ENCODE peak calls at places on chromosome 13, in four cellular contexts. Q is body of pancreas; V is CD8-positive, alpha-beta T cell; S is GM20000. O is an unnamed sample.

GRCh38 chr13:66887088-66887487 is 343.0 kb downstream of the PCDH9 start:
- DNase-seq in V (no peak), Q (no peak), S (no peak), O (no peak)

GRCh38 chr13:82747331-82747730 is 1134.9 kb downstream of the SLITRK1 start:
- DNase-seq in V (no peak), S (no peak), Q (no peak), O (no peak)

GRCh38 chr13:60329221-60329983 is 67.6 kb upstream of the TDRD3 start:
- DNase-seq in V (no peak), Q (peak; percentile 60), S (peak; percentile 51), O (no peak)

GRCh38 chr13:90757127-90757680 is 590.3 kb upstream of the MIR17HG start:
- DNase-seq in V (no peak), Q (no peak), S (no peak), O (no peak)

GRCh38 chr13:59178344-59178743 is 985.4 kb downstream of the DIAPH3 start:
- DNase-seq in V (no peak), Q (no peak), S (no peak), O (no peak)

GRCh38 chr13:112728375-112729126 is 38.7 kb downstream of the ATP11A start:
- DNase-seq in V (no peak), S (no peak), Q (no peak), O (no peak)

GRCh38 chr13:111632906-111633305 is 312.5 kb downstream of the TEX29 start:
- DNase-seq in V (no peak), S (no peak), Q (no peak), O (no peak)

GRCh38 chr13:112983428-112984196 is 14.6 kb downstream of the MCF2L start:
- DNase-seq in S (no peak), Q (no peak), V (no peak), O (no peak)

GRCh38 chr13:31310781-31311180 is 111.0 kb downstream of the B3GLCT start:
- DNase-seq in Q (peak; percentile 19), S (no peak), V (no peak), O (no peak)

GRCh38 chr13:101624210-101624922 is 171.9 kb downstream of the ITGBL1 start:
- DNase-seq in V (no peak), S (no peak), Q (no peak), O (no peak)

GRCh38 chr13:114115191-114115671 is 17.2 kb downstream of the RASA3 start:
- DNase-seq in S (no peak), Q (peak; percentile 38), V (no peak), O (no peak)

GRCh38 chr13:99055286-99056073 is 77.6 kb upstream of the DOCK9 start:
- DNase-seq in S (no peak), Q (no peak), V (no peak), O (no peak)

GRCh38 chr13:109867766-109868165 is 81.4 kb upstream of the IRS2 start:
- DNase-seq in V (no peak), Q (no peak), S (no peak), O (no peak)

GRCh38 chr13:48555441-48555840 is 22.6 kb upstream of the RCBTB2 start:
- DNase-seq in S (no peak), Q (no peak), V (no peak), O (no peak)

GRCh38 chr13:35856084-35856483 is 275.1 kb downstream of the DCLK1 start:
- DNase-seq in Q (no peak), S (no peak), V (no peak), O (no peak)

GRCh38 chr13:35855531-35856019 is 275.6 kb downstream of the DCLK1 start:
- DNase-seq in V (no peak), Q (no peak), S (no peak), O (no peak)

GRCh38 chr13:35856721-35857346 is 274.3 kb downstream of the DCLK1 start:
- DNase-seq in V (no peak), S (no peak), Q (no peak), O (no peak)

GRCh38 chr13:35858665-35859064 is 272.5 kb downstream of the DCLK1 start:
- DNase-seq in Q (no peak), S (no peak), V (no peak), O (no peak)

GRCh38 chr13:35857769-35858168 is 273.4 kb downstream of the DCLK1 start:
- DNase-seq in V (no peak), Q (no peak), S (no peak), O (no peak)
- TF ChIP-seq CTCF in V (no peak), Q (no peak), S (no peak), O (no peak)

DNA sequence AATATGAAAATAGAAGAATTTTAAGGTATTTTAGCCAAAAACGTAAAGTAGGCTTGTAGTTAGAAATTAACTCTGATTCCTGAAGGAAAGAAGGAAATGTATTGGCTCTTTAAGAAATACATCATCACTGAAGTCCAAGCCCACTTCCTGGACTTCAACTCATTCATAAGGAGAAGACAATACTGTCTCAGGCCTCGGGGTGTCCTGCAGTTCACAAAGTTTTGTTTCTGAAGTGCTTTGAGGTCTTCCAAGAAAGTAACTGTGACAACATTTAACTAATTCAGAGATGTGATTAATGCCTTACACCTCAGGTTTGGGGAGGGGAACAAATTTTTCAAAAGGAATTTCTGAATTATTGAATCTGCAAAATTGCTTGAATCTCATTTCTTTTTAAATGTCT is 65.8 kb upstream of the STARD13 start:
- DNase-seq in Q (no peak), V (no peak), S (peak; percentile 46), O (no peak)
- TF ChIP-seq CTCF in Q (no peak), V (no peak), S (no peak), O (no peak)

DNA sequence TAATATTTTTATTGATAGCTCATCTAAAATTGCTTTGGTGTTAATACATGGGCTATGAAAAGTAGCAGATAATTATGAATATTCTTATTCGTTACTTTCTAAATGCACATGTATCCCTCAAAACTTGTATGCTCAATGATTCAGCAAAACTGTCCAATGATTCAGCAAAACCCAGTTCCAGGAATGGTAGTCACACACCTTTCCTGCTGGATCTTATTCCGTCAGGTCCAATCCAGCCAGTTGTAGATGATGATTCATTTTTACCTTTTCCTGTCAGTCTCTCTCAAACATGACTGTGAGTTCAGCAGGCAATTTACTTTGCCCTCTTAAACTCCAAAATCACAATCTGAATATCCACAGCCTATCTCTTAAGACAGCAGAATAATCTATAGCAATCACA is 1082.6 kb downstream of the EFNB2 start:
- DNase-seq in S (no peak), Q (no peak), V (no peak), O (no peak)
- TF ChIP-seq CTCF in S (no peak), Q (no peak), V (no peak), O (no peak)

GRCh38 chr13:93234459-93234858 is 7.9 kb downstream of the GPC6 start:
- DNase-seq in V (no peak), S (no peak), Q (no peak), O (no peak)
- TF ChIP-seq CTCF in V (no peak), S (no peak), Q (no peak), O (no peak)